ENCODE peak calls at places on chromosome 12, in six cellular contexts. K is pons; V is EL; F is stimulated activated CD4-positive, alpha-beta T cell treated with anti-CD3 and anti-CD28 coated beads, TNF-alpha, amount 100 ng/mL, for 1 hour; D is HepG2; T is COR-L47. W is an unnamed sample.

GRCh38 chr12:31220061-31220460 is 105.9 kb downstream of the SINHCAF start:
- DNase-seq in K (no peak), V (no peak), F (no peak), D (no peak), T (no peak), W (no peak)

GRCh38 chr12:32455607-32456063 is 56.3 kb downstream of the FGD4 start:
- DNase-seq in K (peak; percentile 91), V (peak; percentile 73), F (no peak), D (peak; percentile 55), T (peak; percentile 35), W (peak; percentile 64)

GRCh38 chr12:3036901-3037600 is 40.1 kb upstream of the TSPAN9 start:
- DNase-seq in K (no peak), V (no peak), F (no peak), D (no peak), T (no peak), W (no peak)

GRCh38 chr12:88836156-88836555 is 255.9 kb upstream of the KITLG start:
- DNase-seq in K (no peak), V (peak; percentile 42), F (no peak), D (peak; percentile 10), T (no peak), W (no peak)

GRCh38 chr12:75602111-75602510 is 90.7 kb upstream of the KRR1 start:
- DNase-seq in K (no peak), V (no peak), F (no peak), D (no peak), T (no peak), W (no peak)

GRCh38 chr12:7369274-7369729 is 65.4 kb downstream of the ACSM4 start:
- DNase-seq in K (no peak), V (peak; percentile 73), F (no peak), D (peak; percentile 66), T (no peak), W (peak; percentile 22)

GRCh38 chr12:101696477-101697196 is 803 bp upstream of the CHPT1 start:
- DNase-seq in K (no peak), V (no peak), F (no peak), D (peak; percentile 88), T (no peak), W (peak; percentile 11)

GRCh38 chr12:96371138-96371786 is 29.0 kb downstream of the CDK17 start:
- DNase-seq in K (no peak), V (no peak), F (no peak), D (no peak), T (no peak), W (no peak)

GRCh38 chr12:119468286-119468685 is 125.3 kb upstream of the TMEM233 start:
- DNase-seq in K (no peak), V (no peak), F (no peak), D (no peak), T (no peak), W (no peak)

GRCh38 chr12:96495155-96495554 is 5.8 kb downstream of the CFAP54 start:
- DNase-seq in K (no peak), V (no peak), F (no peak), D (no peak), T (no peak), W (no peak)

GRCh38 chr12:12542286-12542685 is 20.4 kb downstream of the DUSP16 start:
- DNase-seq in K (no peak), V (no peak), F (no peak), D (no peak), T (no peak), W (no peak)

GRCh38 chr12:77615331-77615730 is 215.4 kb upstream of the NAV3 start:
- DNase-seq in K (no peak), V (peak; percentile 10), F (no peak), D (no peak), T (no peak), W (peak; percentile 2)

GRCh38 chr12:96070670-96071279 is 35.4 kb upstream of the LTA4H start:
- DNase-seq in K (peak; percentile 30), V (peak; percentile 44), F (no peak), D (peak; percentile 18), T (peak; percentile 15), W (peak; percentile 82)

GRCh38 chr12:70849265-70849960 is 71.1 kb downstream of the PTPRR start:
- DNase-seq in K (peak; percentile 66), V (peak; percentile 1), F (no peak), D (peak; percentile 2), T (peak; percentile 23), W (no peak)

GRCh38 chr12:4852911-4853310 is 56.8 kb upstream of the KCNA1 start:
- DNase-seq in K (no peak), V (no peak), F (no peak), D (no peak), T (no peak), W (no peak)

GRCh38 chr12:69655616-69656336 is 43.3 kb downstream of the BEST3 start:
- DNase-seq in K (no peak), V (peak; percentile 92), F (no peak), D (peak; percentile 67), T (no peak), W (no peak)

GRCh38 chr12:7321624-7322023 is 17.8 kb downstream of the ACSM4 start:
- DNase-seq in K (no peak), V (no peak), F (no peak), D (no peak), T (no peak), W (no peak)

GRCh38 chr12:89073027-89073398 is 279.3 kb downstream of the DUSP6 start:
- DNase-seq in K (no peak), V (peak; percentile 61), F (no peak), D (no peak), T (peak; percentile 71), W (peak; percentile 94)

GRCh38 chr12:61821381-61821780 is 438.8 kb upstream of the USP15 start:
- DNase-seq in K (no peak), V (no peak), F (no peak), D (no peak), T (no peak), W (no peak)

GRCh38 chr12:86216591-86216990 is 39.6 kb downstream of the MGAT4C start:
- DNase-seq in K (no peak), V (no peak), F (no peak), D (no peak), T (no peak), W (no peak)

GRCh38 chr12:75634244-75635222 is 123.1 kb upstream of the KRR1 start:
- DNase-seq in K (no peak), V (no peak), F (no peak), D (no peak), T (no peak), W (peak; percentile 19)

GRCh38 chr12:128365831-128366231 is 98.9 kb downstream of the TMEM132C start:
- DNase-seq in K (peak; percentile 59), V (no peak), F (no peak), D (no peak), T (no peak), W (no peak)

GRCh38 chr12:113980537-113981337 is 14.6 kb upstream of the RBM19 start:
- DNase-seq in K (peak; percentile 81), V (peak; percentile 68), F (no peak), D (peak; percentile 47), T (peak; percentile 52), W (peak; percentile 70)

GRCh38 chr12:80282226-80282625 is 161.8 kb upstream of the PTPRQ start:
- DNase-seq in K (no peak), V (no peak), F (no peak), D (no peak), T (no peak), W (no peak)

GRCh38 chr12:124637586-124637985 is 70.2 kb upstream of the NCOR2 start:
- DNase-seq in K (no peak), V (no peak), F (no peak), D (no peak), T (no peak), W (peak; percentile 57)

GRCh38 chr12:104670439-104671406 is 214.0 kb downstream of the CHST11 start:
- DNase-seq in K (no peak), V (no peak), F (no peak), D (no peak), T (no peak), W (no peak)

GRCh38 chr12:54002915-54003339 is 3.0 kb downstream of the HOXC9 start:
- DNase-seq in K (no peak), V (no peak), F (no peak), D (no peak), T (no peak), W (no peak)

GRCh38 chr12:116153096-116153495 is 124.4 kb downstream of the MED13L start:
- DNase-seq in K (no peak), V (no peak), F (no peak), D (no peak), T (no peak), W (no peak)

GRCh38 chr12:123907726-123908476 is 64.7 kb downstream of the CCDC92 start:
- DNase-seq in K (peak; percentile 23), V (peak; percentile 37), F (no peak), D (no peak), T (no peak), W (no peak)

GRCh38 chr12:118058881-118059644 is 1.9 kb downstream of the WSB2 start:
- DNase-seq in K (peak; percentile 47), V (peak; percentile 68), F (no peak), D (peak; percentile 44), T (no peak), W (no peak)

GRCh38 chr12:88952543-88952942 is 372.3 kb upstream of the KITLG start:
- DNase-seq in K (no peak), V (peak; percentile 73), F (no peak), D (peak; percentile 15), T (peak; percentile 10), W (peak; percentile 73)

GRCh38 chr12:943051-943450 is 6.4 kb downstream of the RAD52 start:
- DNase-seq in K (no peak), V (no peak), F (no peak), D (no peak), T (no peak), W (no peak)

GRCh38 chr12:124686001-124686884 is 118.8 kb upstream of the NCOR2 start:
- DNase-seq in K (no peak), V (peak; percentile 90), F (no peak), D (no peak), T (no peak), W (no peak)

W was measured in NCI-H146.